ENCODE peak calls at places on chromosomes 11 and 22, in ten cellular contexts. A is body of pancreas, B is K562, U is heart left ventricle, F is A549, D is suprapubic skin, W is Peyer's patch, V is esophagus muscularis mucosa, T is lower leg skin, L is IMR-90. M is an unnamed sample.

GRCh38 chr11:13818325-13818724 is 144.2 kb upstream of the SPON1 start:
- DNase-seq in W (no peak), A (no peak), L (no peak), F (no peak), U (no peak), T (no peak), D (no peak), B (no peak), V (no peak), M (no peak)

GRCh38 chr22:32327066-32327465 is 30.6 kb upstream of the RFPL3 start:
- DNase-seq in W (peak), V (no peak), A (no peak), T (peak), B (no peak), F (no peak), U (no peak), D (no peak), L (no peak), M (no peak)

GRCh38 chr11:113874096-113874919 is 1.1 kb downstream of the USP28 start:
- DNase-seq in U (no peak), F (peak), A (no peak), V (no peak), T (peak), D (no peak), B (no peak), L (peak), W (no peak), M (peak)

GRCh38 chr11:117905524-117905923 is 23.7 kb downstream of the TMPRSS13 start:
- DNase-seq in U (no peak), L (no peak), A (no peak), W (peak), T (peak), V (no peak), F (no peak), B (no peak), D (peak), M (no peak)

GRCh38 chr22:39482768-39483167 is 19.3 kb upstream of the MIEF1 start:
- DNase-seq in D (no peak), V (no peak), B (no peak), U (no peak), F (no peak), A (no peak), T (no peak), L (peak), W (no peak), M (no peak)

GRCh38 chr11:94731921-94732601 is 36.1 kb upstream of the AMOTL1 start:
- DNase-seq in W (no peak), D (no peak), F (peak), B (peak), L (peak), T (no peak), V (peak), A (peak), U (no peak), M (peak)

GRCh38 chr22:42439821-42440674 is 7.8 kb upstream of the NFAM1 start:
- DNase-seq in B (no peak), D (no peak), V (no peak), W (peak), A (peak), T (no peak), F (no peak), U (no peak), L (peak), M (peak)

GRCh38 chr11:130480166-130480565 is 31.7 kb downstream of the ADAMTS15 start:
- DNase-seq in V (no peak), F (no peak), L (peak), W (no peak), T (peak), B (peak), U (no peak), A (no peak), D (no peak), M (no peak)

GRCh38 chr11:109858152-109858551 is 235.0 kb upstream of the ZC3H12C start:
- DNase-seq in W (no peak), V (no peak), B (no peak), U (no peak), D (no peak), L (no peak), T (no peak), A (no peak), F (no peak), M (no peak)

GRCh38 chr11:33376331-33377099 is 119.3 kb downstream of the HIPK3 start:
- DNase-seq in W (no peak), B (no peak), F (no peak), L (no peak), D (no peak), T (no peak), U (no peak), V (no peak), A (no peak), M (no peak)

GRCh38 chr11:66815646-66816045 is 27.6 kb upstream of the RCE1 start:
- DNase-seq in D (no peak), B (no peak), T (no peak), A (no peak), U (no peak), W (no peak), F (no peak), V (no peak), L (peak), M (no peak)

GRCh38 chr22:37999640-38000272 is 15.4 kb upstream of the SOX10 start:
- DNase-seq in F (peak), D (no peak), T (no peak), B (no peak), V (no peak), L (peak), U (no peak), W (no peak), A (peak), M (peak)

GRCh38 chr11:66728760-66729385 is at the start of gene SPTBN2:
- DNase-seq in A (no peak), B (peak), D (no peak), U (no peak), V (no peak), W (no peak), T (peak), L (no peak), F (no peak), M (no peak)

GRCh38 chr11:1899686-1900085 is 8.0 kb upstream of the PRR33 start:
- DNase-seq in U (no peak), T (no peak), F (no peak), D (no peak), A (no peak), L (no peak), V (no peak), B (no peak), W (no peak), M (no peak)

GRCh38 chr11:122202161-122202950 is 86.3 kb upstream of the BLID start:
- DNase-seq in L (peak), T (no peak), D (no peak), U (peak), F (no peak), V (peak), W (no peak), A (peak), B (no peak), M (no peak)

GRCh38 chr11:26944866-26945664 is 48.8 kb upstream of the FIBIN start:
- DNase-seq in D (no peak), B (no peak), F (no peak), W (no peak), L (peak), T (no peak), U (no peak), A (no peak), V (no peak), M (no peak)

GRCh38 chr22:37904572-37905533 is 1.2 kb upstream of the MICALL1 start:
- DNase-seq in F (peak), V (no peak), U (peak), L (peak), T (peak), D (no peak), W (peak), A (peak), B (peak), M (peak)

GRCh38 chr22:46775364-46775758 is 12.9 kb downstream of the TBC1D22A start:
- DNase-seq in V (no peak), F (no peak), A (no peak), D (no peak), T (no peak), U (no peak), W (no peak), L (no peak), B (no peak), M (no peak)
- H3K4me3 ChIP-seq in V (no peak), F (no peak), A (no peak), D (no peak), T (no peak), U (no peak), W (no peak), L (no peak), B (no peak), M (no peak)

GRCh38 chr22:43743131-43743530 is 69.0 kb downstream of the EFCAB6 start:
- DNase-seq in T (no peak), B (peak), F (no peak), W (no peak), D (no peak), L (no peak), U (no peak), A (no peak), V (no peak), M (peak)
- TF ChIP-seq CTCF in T (no peak), B (peak), F (peak), W (no peak), D (no peak), L (no peak), U (no peak), A (no peak), V (no peak), M (peak)

GRCh38 chr22:21959274-21960074 is 6.8 kb upstream of the PPM1F start:
- DNase-seq in V (no peak), T (no peak), D (no peak), W (no peak), F (no peak), U (peak), A (no peak), L (no peak), B (no peak), M (peak)
- TF ChIP-seq POLR2A in V (no peak), T (no peak), D (no peak), W (no peak), F (no peak), U (no peak), A (no peak), L (no peak), B (peak), M (no peak)

GRCh38 chr11:9613830-9614762 is 40.6 kb downstream of the WEE1 start:
- DNase-seq in W (peak), D (peak), V (peak), L (peak), B (peak), A (peak), T (peak), U (peak), F (peak), M (peak)
- H3K4me3 ChIP-seq in W (peak), D (peak), V (peak), L (peak), B (peak), A (no peak), T (peak), U (peak), F (peak), M (peak)

DNA sequence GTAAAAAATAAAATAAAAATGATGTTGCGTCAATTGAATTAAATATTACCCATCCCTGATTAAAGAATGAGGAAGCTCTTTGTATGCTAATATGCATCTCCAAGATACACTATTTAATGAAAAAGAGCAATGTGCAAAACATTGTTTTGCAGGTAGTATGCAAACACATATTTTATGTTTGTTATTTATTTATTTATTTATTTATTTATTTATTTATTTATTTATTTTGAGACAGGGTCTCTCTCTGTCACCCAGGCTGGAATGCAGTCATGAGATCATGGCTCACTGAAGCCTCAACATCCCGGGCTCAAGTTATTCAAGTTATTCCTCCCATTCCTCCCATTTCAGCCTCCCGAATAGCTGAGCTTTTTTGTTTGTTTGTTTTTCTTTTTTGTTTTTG is 7.2 kb upstream of the CHST1 start:
- DNase-seq in U (no peak), T (no peak), B (no peak), F (no peak), D (no peak), V (no peak), L (no peak), W (no peak), A (no peak), M (no peak)
- TF ChIP-seq CTCF in U (no peak), T (no peak), B (no peak), F (no peak), D (no peak), V (no peak), L (no peak), W (no peak), A (no peak), M (no peak)

GRCh38 chr11:86693501-86693900 is 21.1 kb upstream of the ME3 start:
- DNase-seq in U (no peak), D (no peak), F (no peak), T (no peak), A (no peak), W (no peak), B (no peak), V (no peak), L (no peak), M (no peak)
- TF ChIP-seq POLR2A in U (no peak), D (no peak), F (no peak), T (no peak), A (no peak), W (no peak), B (no peak), V (no peak), L (no peak), M (no peak)

GRCh38 chr11:69311767-69312385 is 17.9 kb downstream of the MYEOV start:
- DNase-seq in T (peak), F (no peak), V (no peak), W (no peak), D (no peak), A (no peak), L (no peak), B (no peak), U (no peak), M (peak)

GRCh38 chr11:69310351-69310750 is 16.4 kb downstream of the MYEOV start:
- DNase-seq in A (no peak), B (no peak), U (no peak), F (no peak), L (no peak), V (no peak), W (no peak), T (peak), D (no peak), M (no peak)

GRCh38 chr11:69312418-69313399 is 18.8 kb downstream of the MYEOV start:
- DNase-seq in B (no peak), T (peak), L (no peak), W (no peak), F (no peak), A (no peak), V (no peak), D (no peak), U (peak), M (peak)

GRCh38 chr11:69309800-69310280 is 15.9 kb downstream of the MYEOV start:
- DNase-seq in D (no peak), U (no peak), B (no peak), L (peak), A (no peak), V (no peak), T (peak), W (no peak), F (no peak), M (no peak)

GRCh38 chr11:69310934-69311766 is 17.2 kb downstream of the MYEOV start:
- DNase-seq in W (no peak), U (no peak), F (no peak), B (no peak), V (no peak), A (no peak), D (no peak), L (no peak), T (peak), M (peak)
- H3K4me3 ChIP-seq in W (no peak), U (no peak), F (no peak), B (no peak), V (no peak), A (no peak), D (no peak), L (no peak), T (no peak), M (no peak)

DNA sequence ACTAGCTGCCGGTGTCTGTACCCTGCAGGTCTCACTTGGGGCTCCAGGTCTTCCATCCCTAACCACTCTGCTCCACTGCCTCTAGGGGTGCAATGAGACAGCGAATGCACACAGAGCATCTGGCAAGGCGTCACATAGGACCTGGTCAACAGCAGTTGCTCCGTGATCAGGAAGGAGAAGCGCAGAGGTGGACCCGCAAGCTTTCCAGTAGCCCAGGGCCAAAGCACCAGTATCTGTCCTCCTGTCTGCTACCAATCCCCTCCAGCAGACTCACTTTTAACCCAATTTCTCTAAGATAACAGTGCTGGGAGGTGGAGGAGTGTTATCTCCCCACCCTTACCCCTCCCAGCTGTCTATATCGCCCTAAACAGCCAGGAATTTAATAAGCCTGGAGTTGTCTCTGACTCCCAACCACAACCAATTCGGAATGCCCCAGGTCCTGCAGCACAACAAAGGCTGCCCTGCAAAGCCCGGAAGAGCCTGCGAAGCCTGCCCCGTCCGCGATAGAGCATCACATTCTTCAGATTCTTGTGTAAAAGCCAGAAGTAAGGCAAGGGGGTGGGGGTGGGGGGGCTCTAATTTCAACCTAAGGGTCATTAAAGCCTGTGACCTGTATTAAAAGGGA is 19.3 kb downstream of the MYH9 start:
- DNase-seq in B (peak), F (no peak), D (no peak), W (peak), L (peak), V (no peak), U (no peak), A (no peak), T (no peak), M (no peak)
- TF ChIP-seq CTCF in B (peak), F (no peak), D (peak), W (peak), L (peak), V (no peak), U (no peak), A (peak), T (no peak), M (no peak)

M was measured in NB4.